ENCODE peak calls at places on chromosome 1, in five cellular contexts. I is ovary, Z is stomach, D is thyroid gland, U is cardiac muscle cell. G is an unnamed sample.

GRCh38 chr1:24903560-24903954 is 26.5 kb downstream of the RUNX3 start:
- DNase-seq in U (no peak), I (no peak), Z (peak; percentile 14), D (no peak), G (no peak)

GRCh38 chr1:63662056-63662836 is 69.0 kb downstream of the PGM1 start:
- DNase-seq in Z (peak; percentile 37), I (peak; percentile 40), D (no peak), U (peak; percentile 83), G (peak; percentile 56)

GRCh38 chr1:151846686-151847227 is 6.8 kb downstream of the THEM5 start:
- DNase-seq in Z (no peak), U (no peak), D (no peak), I (no peak), G (no peak)

GRCh38 chr1:29838738-29839320 is 602.5 kb downstream of the PTPRU start:
- DNase-seq in D (no peak), Z (no peak), I (no peak), U (no peak), G (no peak)

GRCh38 chr1:9293512-9294439 is 1.1 kb downstream of the SPSB1 start:
- DNase-seq in I (no peak), U (peak; percentile 42), Z (peak; percentile 33), D (no peak), G (no peak)

GRCh38 chr1:187070076-187070475 is 241.3 kb downstream of the PLA2G4A start:
- DNase-seq in I (no peak), U (no peak), D (no peak), Z (no peak), G (no peak)

GRCh38 chr1:195754874-195755273 is 853.4 kb downstream of the KCNT2 start:
- DNase-seq in D (no peak), U (peak; percentile 0), Z (no peak), I (no peak), G (no peak)

GRCh38 chr1:227604446-227604845 is 41.1 kb downstream of the ZNF678 start:
- DNase-seq in D (peak; percentile 33), Z (no peak), U (peak; percentile 21), I (no peak), G (no peak)

GRCh38 chr1:183030053-183030452 is 6.8 kb downstream of the LAMC1 start:
- DNase-seq in U (peak; percentile 85), Z (no peak), D (no peak), I (no peak), G (no peak)

GRCh38 chr1:222168621-222169020 is 379.3 kb downstream of the HHIPL2 start:
- DNase-seq in I (no peak), D (no peak), Z (no peak), U (no peak), G (no peak)

GRCh38 chr1:169133228-169133576 is 26.7 kb downstream of the ATP1B1 start:
- DNase-seq in Z (no peak), D (no peak), I (no peak), U (no peak), G (no peak)

GRCh38 chr1:50257029-50257428 is 148.3 kb downstream of the ELAVL4 start:
- DNase-seq in D (no peak), U (no peak), Z (no peak), I (no peak), G (no peak)

GRCh38 chr1:51750218-51750617 is 128.3 kb downstream of the NRDC start:
- DNase-seq in I (no peak), Z (no peak), U (peak; percentile 67), D (no peak), G (no peak)

GRCh38 chr1:92951141-92951582 is 10.1 kb downstream of the DIPK1A start:
- DNase-seq in U (peak; percentile 67), Z (no peak), I (no peak), D (no peak), G (no peak)

GRCh38 chr1:150441121-150441520 is 46.1 kb upstream of the TARS2 start:
- DNase-seq in Z (no peak), I (no peak), D (no peak), U (no peak), G (no peak)

GRCh38 chr1:15650433-15650832 is 33.2 kb downstream of the DDI2 start:
- DNase-seq in Z (no peak), U (no peak), D (no peak), I (no peak), G (no peak)
- H3K36me3 ChIP-seq in Z (peaks cover 94% of the 10 kb centered on the region), U (peaks cover 33% of the 10 kb centered on the region), D (peaks cover 18% of the 10 kb centered on the region), I (no peaks in the 10 kb centered on the region), G (peaks cover 97% of the 10 kb centered on the region)

DNA sequence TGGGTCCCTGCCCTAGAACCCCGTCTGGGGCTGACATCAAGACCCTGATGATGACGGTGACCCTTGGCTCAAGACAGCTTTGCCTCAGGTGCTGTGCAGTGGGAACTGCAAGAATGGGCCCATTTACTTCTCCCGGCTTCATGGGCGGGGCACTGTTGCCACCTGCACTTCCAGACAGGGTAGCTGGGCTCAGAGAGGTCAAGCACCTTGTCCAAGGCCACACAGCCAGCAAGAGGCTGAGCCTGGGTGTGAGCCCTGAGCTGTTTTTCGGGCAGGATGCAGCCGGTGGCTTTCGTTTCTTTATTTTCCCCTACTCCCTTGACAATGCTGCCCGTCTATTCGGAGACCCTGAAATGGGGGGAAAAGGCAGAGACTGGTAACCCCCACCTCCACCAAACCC is 91.6 kb downstream of the PRDM16 start:
- DNase-seq in Z (no peak), D (no peak), U (no peak), I (no peak), G (no peak)
- H3K27me3 ChIP-seq in Z (peaks cover 26% of the 10 kb centered on the region), D (no peaks in the 10 kb centered on the region), U (no peaks in the 10 kb centered on the region), I (no peaks in the 10 kb centered on the region), G (no peaks in the 10 kb centered on the region)

GRCh38 chr1:116388122-116388521 is 15.1 kb downstream of the ATP1A1 start:
- DNase-seq in U (no peak), D (no peak), Z (no peak), I (no peak), G (no peak)
- H3K36me3 ChIP-seq in U (peaks cover 96% of the 10 kb centered on the region), D (peaks cover 75% of the 10 kb centered on the region), Z (peaks cover 92% of the 10 kb centered on the region), I (no peaks in the 10 kb centered on the region), G (peaks cover 96% of the 10 kb centered on the region)

DNA sequence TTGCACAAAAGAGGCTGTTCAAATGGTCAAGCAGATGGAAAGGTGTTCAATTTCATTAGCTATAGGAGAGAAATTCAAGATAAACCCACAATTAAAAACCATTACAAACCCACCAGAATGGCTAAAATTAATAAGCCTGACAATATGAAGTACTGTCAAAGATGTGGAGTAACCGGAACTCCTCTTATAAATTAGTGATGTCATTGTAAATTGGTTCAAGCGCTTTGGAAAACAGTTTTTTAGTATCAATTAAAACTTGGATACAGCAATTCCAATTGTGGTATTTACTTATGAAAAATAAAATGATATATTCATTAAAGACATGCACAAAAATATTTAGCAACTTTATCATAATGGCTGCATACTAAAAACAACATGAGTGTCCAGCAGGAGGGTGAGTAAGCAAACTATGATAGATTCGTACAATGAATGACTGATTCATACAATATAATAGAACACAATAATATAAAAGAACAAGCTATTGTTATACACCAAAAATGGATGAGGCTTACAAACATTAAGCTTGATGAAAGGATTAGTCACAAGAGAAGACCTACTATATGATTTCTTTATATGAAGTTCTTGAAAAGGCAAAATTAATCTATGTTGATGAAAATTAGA is 38.4 kb upstream of the FGGY start:
- DNase-seq in Z (no peak), I (no peak), D (no peak), U (no peak), G (no peak)
- H3K27me3 ChIP-seq in Z (no peaks in the 10 kb centered on the region), I (no peaks in the 10 kb centered on the region), D (no peaks in the 10 kb centered on the region), U (no peaks in the 10 kb centered on the region), G (no peaks in the 10 kb centered on the region)

DNA sequence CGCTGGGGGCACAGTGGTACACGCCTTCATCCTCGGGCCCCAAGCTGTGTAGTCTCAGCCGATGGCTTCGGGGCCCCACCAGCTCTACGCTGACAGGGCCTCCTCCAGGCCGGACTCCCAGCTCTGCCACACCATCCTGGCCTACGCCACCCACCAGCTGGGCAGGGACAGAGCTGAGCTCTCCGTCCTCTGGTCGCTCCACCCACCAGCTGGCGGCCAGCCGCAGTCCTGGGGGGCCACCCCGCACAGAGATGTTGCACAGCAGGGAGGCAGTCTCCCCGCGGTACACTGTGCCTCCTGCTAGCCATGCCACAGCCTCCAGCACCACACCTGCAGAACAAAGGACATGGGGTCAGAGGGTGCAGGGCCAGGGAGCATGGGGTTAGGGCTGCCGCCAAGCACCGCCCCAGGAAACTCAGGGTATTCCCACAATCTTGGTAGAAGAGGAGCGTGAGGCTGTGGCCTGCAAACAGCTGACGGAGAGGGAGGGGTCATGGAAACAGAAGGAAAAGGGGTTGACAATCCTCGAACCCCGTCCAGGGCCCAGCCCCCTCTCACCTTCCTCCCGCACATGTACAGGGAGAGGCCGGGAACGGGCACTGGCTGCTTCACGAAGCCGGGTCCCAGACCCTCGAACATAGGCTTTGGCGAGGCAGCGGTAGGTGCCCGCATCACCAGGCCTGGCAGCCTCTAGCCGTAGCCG is 5.9 kb downstream of the IGSF8 start:
- DNase-seq in U (no peak), I (no peak), Z (no peak), D (no peak), G (no peak)
- H3K36me3 ChIP-seq in U (no peaks in the 10 kb centered on the region), I (no peaks in the 10 kb centered on the region), Z (peaks cover 76% of the 10 kb centered on the region), D (peaks cover 15% of the 10 kb centered on the region), G (peaks cover 35% of the 10 kb centered on the region)

G was measured in psoas muscle.